ENCODE peak calls at places on chromosomes 6 and 20, in five cellular contexts. A, F, O, D and Y are unnamed samples.

GRCh38 chr6:139007428-139007827 is 19.4 kb upstream of the REPS1 start:
- DNase-seq in A (no peak), F (no peak), O (no peak), D (no peak), Y (no peak)

GRCh38 chr20:47400685-47401084 is 44.2 kb upstream of the ZMYND8 start:
- DNase-seq in A (no peak), F (no peak), O (no peak), D (no peak), Y (no peak)

GRCh38 chr6:35415065-35415880 is 36.9 kb upstream of the FANCE start:
- DNase-seq in A (peak; percentile 96), F (no peak), O (peak; percentile 60), D (no peak), Y (peak; percentile 77)

GRCh38 chr20:38357653-38358207 is 11.4 kb downstream of the LBP start:
- DNase-seq in A (peak; percentile 15), F (no peak), O (no peak), D (no peak), Y (no peak)

GRCh38 chr20:36468149-36469000 is 72.9 kb upstream of the MYL9 start:
- DNase-seq in A (no peak), F (no peak), O (no peak), D (no peak), Y (no peak)

GRCh38 chr6:52663120-52663934 is 7.6 kb upstream of the TMEM14A start:
- DNase-seq in A (peak; percentile 80), F (no peak), O (peak; percentile 54), D (peak; percentile 44), Y (no peak)

GRCh38 chr6:13331516-13332348 is 3.4 kb upstream of the TBC1D7 start:
- DNase-seq in A (peak; percentile 29), F (no peak), O (no peak), D (peak; percentile 24), Y (no peak)

GRCh38 chr6:44423306-44423705 is 35.8 kb downstream of the CDC5L start:
- DNase-seq in A (no peak), F (no peak), O (no peak), D (no peak), Y (no peak)

GRCh38 chr6:6455272-6455671 is 133.2 kb upstream of the LY86 start:
- DNase-seq in A (no peak), F (no peak), O (no peak), D (no peak), Y (no peak)

GRCh38 chr6:61606500-61606899 is 679.5 kb downstream of the KHDRBS2 start:
- DNase-seq in A (no peak), F (no peak), O (no peak), D (no peak), Y (no peak)

GRCh38 chr6:44297063-44298038 is 15.8 kb downstream of the AARS2 start:
- DNase-seq in A (peak; percentile 29), F (peak; percentile 86), O (peak; percentile 39), D (no peak), Y (no peak)

GRCh38 chr6:35469711-35470662 is 1.8 kb downstream of the RPL10A start:
- DNase-seq in A (no peak), F (no peak), O (peak; percentile 52), D (no peak), Y (no peak)

GRCh38 chr6:76682842-76683241 is 610.4 kb upstream of the IMPG1 start:
- DNase-seq in A (peak; percentile 10), F (no peak), O (no peak), D (no peak), Y (no peak)

GRCh38 chr6:38025431-38025830 is 205.9 kb downstream of the ZFAND3 start:
- DNase-seq in A (peak; percentile 43), F (no peak), O (no peak), D (no peak), Y (no peak)

GRCh38 chr6:11921017-11921438 is 91.1 kb upstream of the HIVEP1 start:
- DNase-seq in A (peak; percentile 95), F (no peak), O (peak; percentile 30), D (no peak), Y (no peak)

GRCh38 chr6:149560736-149561135 is 5.4 kb upstream of the GINM1 start:
- DNase-seq in A (no peak), F (no peak), O (no peak), D (no peak), Y (no peak)

GRCh38 chr6:152206072-152206818 is 398.8 kb downstream of the ESR1 start:
- DNase-seq in A (peak; percentile 8), F (no peak), O (peak; percentile 72), D (no peak), Y (no peak)

GRCh38 chr6:136791296-136792065 is 796 bp downstream of the MAP3K5 start:
- DNase-seq in A (peak; percentile 67), F (peak; percentile 91), O (peak; percentile 53), D (peak; percentile 82), Y (peak; percentile 88)

GRCh38 chr20:41001497-41001896 is 27.1 kb upstream of the TOP1 start:
- DNase-seq in A (peak; percentile 33), F (no peak), O (no peak), D (no peak), Y (no peak)

DNA sequence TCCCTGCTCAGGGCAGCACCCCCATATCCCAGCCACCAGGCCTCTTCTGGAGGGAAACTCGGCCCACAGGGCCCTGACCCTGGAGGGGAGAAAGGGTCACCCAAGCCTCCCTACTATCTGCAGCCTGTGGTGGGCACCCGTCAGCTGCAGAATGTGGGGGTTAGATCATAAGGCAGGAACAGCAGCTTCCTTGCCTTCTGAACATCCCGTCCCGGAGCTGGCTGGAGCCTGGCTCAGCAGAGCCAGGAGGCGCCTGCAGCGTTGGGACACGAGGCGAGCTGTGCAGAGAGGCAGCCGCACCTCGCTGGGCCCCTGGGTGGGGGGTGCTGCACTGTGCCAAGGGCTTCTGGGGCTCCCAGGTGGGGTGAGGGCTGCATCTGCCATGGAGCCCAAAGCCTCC is 63.9 kb upstream of the GATA5 start:
- DNase-seq in A (no peak), F (no peak), O (no peak), D (no peak), Y (no peak)
- H3K27me3 ChIP-seq in A (peaks cover 38% of the 10 kb centered on the region), F (peaks cover 97% of the 10 kb centered on the region), O (no peaks in the 10 kb centered on the region), D (no peaks in the 10 kb centered on the region), Y (peaks cover 21% of the 10 kb centered on the region)

GRCh38 chr20:21707267-21707666 is 1.8 kb downstream of the PAX1 start:
- DNase-seq in A (no peak), F (no peak), O (no peak), D (no peak), Y (no peak)
- H3K27me3 ChIP-seq in A (peaks cover 56% of the 10 kb centered on the region), F (peaks cover 100% of the 10 kb centered on the region), O (peaks cover 35% of the 10 kb centered on the region), D (peaks cover 2% of the 10 kb centered on the region), Y (peaks cover 90% of the 10 kb centered on the region)

GRCh38 chr6:50824505-50824904 is 5.8 kb downstream of the TFAP2B start:
- DNase-seq in A (no peak), F (no peak), O (no peak), D (no peak), Y (no peak)
- H3K27me3 ChIP-seq in A (peaks cover 54% of the 10 kb centered on the region), F (peaks cover 100% of the 10 kb centered on the region), O (peaks cover 92% of the 10 kb centered on the region), D (peaks cover 5% of the 10 kb centered on the region), Y (peaks cover 99% of the 10 kb centered on the region)

GRCh38 chr20:21714297-21715192 is 9.1 kb downstream of the PAX1 start:
- DNase-seq in A (no peak), F (peak; percentile 65), O (no peak), D (no peak), Y (no peak)

GRCh38 chr20:21715193-21715881 is 9.9 kb downstream of the PAX1 start:
- DNase-seq in A (no peak), F (no peak), O (no peak), D (no peak), Y (no peak)

GRCh38 chr20:21713470-21713869 is 8.0 kb downstream of the PAX1 start:
- DNase-seq in A (no peak), F (no peak), O (no peak), D (no peak), Y (no peak)

GRCh38 chr20:21712443-21713059 is 7.1 kb downstream of the PAX1 start:
- DNase-seq in A (no peak), F (peak; percentile 35), O (no peak), D (no peak), Y (no peak)

GRCh38 chr20:21713901-21714296 is 8.4 kb downstream of the PAX1 start:
- DNase-seq in A (no peak), F (peak; percentile 60), O (no peak), D (no peak), Y (no peak)
- H3K27me3 ChIP-seq in A (peaks cover 31% of the 10 kb centered on the region), F (peaks cover 99% of the 10 kb centered on the region), O (peaks cover 34% of the 10 kb centered on the region), D (no peaks in the 10 kb centered on the region), Y (peaks cover 91% of the 10 kb centered on the region)

GRCh38 chr20:58173091-58173490 is 55.4 kb downstream of the ANKRD60 start:
- DNase-seq in A (no peak), F (peak; percentile 53), O (no peak), D (no peak), Y (no peak)
- H3K27me3 ChIP-seq in A (peaks cover 5% of the 10 kb centered on the region), F (no peaks in the 10 kb centered on the region), O (no peaks in the 10 kb centered on the region), D (peaks cover 3% of the 10 kb centered on the region), Y (no peaks in the 10 kb centered on the region)